ENCODE peak calls at places on chromosome 17, in ten cellular contexts. U is stimulated activated CD8-positive, alpha-beta memory T cell treated with anti-CD3 and anti-CD28 coated beads, Interleukin-2, amount 100 ng/mL, for 1 hour; I is mammary epithelial cell; O is activated T-cell treated with anti-CD3 and anti-CD28 coated beads for 4 hours; B is NCI-H1092; Z is lower lobe of right lung; S is NB4; E is psoas muscle; P is stimulated activated CD4-positive, alpha-beta T cell treated with anti-CD3 and anti-CD28 coated beads, Interleukin-1b, Interleukin-23, amount 100 ng/mL, for 1 hour; T is GM04503. G is an unnamed sample.

GRCh38 chr17:47012457-47012856 is 33.4 kb upstream of the RPRML start:
- DNase-seq in U (no peak), I (no peak), O (no peak), B (no peak), Z (no peak), S (no peak), E (no peak), P (no peak), T (no peak), G (no peak)

GRCh38 chr17:258045-258734 is 76.7 kb upstream of the DOC2B start:
- DNase-seq in U (no peak), I (no peak), O (no peak), B (no peak), Z (peak; percentile 15), S (no peak), E (no peak), P (no peak), T (no peak), G (no peak)

GRCh38 chr17:1241904-1242303 is 28.3 kb upstream of the BHLHA9 start:
- DNase-seq in U (no peak), I (no peak), O (no peak), B (peak; percentile 70), Z (no peak), S (no peak), E (peak; percentile 51), P (no peak), T (no peak), G (no peak)

GRCh38 chr17:7146115-7146514 is 31.5 kb upstream of the ASGR2 start:
- DNase-seq in U (no peak), I (no peak), O (no peak), B (no peak), Z (no peak), S (no peak), E (no peak), P (no peak), T (peak; percentile 5), G (no peak)

GRCh38 chr17:9544221-9544620 is 31.4 kb downstream of the STX8 start:
- DNase-seq in U (no peak), I (no peak), O (no peak), B (no peak), Z (no peak), S (no peak), E (no peak), P (no peak), T (no peak), G (no peak)

GRCh38 chr17:67648032-67648761 is 69.5 kb upstream of the NOL11 start:
- DNase-seq in U (no peak), I (no peak), O (no peak), B (no peak), Z (no peak), S (no peak), E (no peak), P (no peak), T (no peak), G (no peak)

GRCh38 chr17:40100669-40101366 is 429 bp upstream of the NR1D1 start:
- DNase-seq in U (peak; percentile 72), I (peak; percentile 98), O (peak; percentile 80), B (peak; percentile 93), Z (peak; percentile 99), S (peak; percentile 98), E (peak; percentile 99), P (peak; percentile 75), T (peak; percentile 91), G (peak; percentile 99)

GRCh38 chr17:77366558-77367245 is 225.9 kb downstream of the SEC14L1 start:
- DNase-seq in U (no peak), I (no peak), O (no peak), B (peak; percentile 53), Z (no peak), S (no peak), E (peak; percentile 22), P (no peak), T (no peak), G (no peak)

GRCh38 chr17:63258785-63259184 is 187.3 kb downstream of the CYB561 start:
- DNase-seq in U (no peak), I (no peak), O (no peak), B (no peak), Z (peak; percentile 68), S (no peak), E (no peak), P (no peak), T (no peak), G (no peak)

GRCh38 chr17:78951967-78952551 is 26.9 kb upstream of the TIMP2 start:
- DNase-seq in U (no peak), I (no peak), O (no peak), B (no peak), Z (no peak), S (no peak), E (no peak), P (no peak), T (no peak), G (no peak)

GRCh38 chr17:1206016-1206787 is 26.4 kb upstream of the ABR start:
- DNase-seq in U (no peak), I (no peak), O (no peak), B (no peak), Z (peak; percentile 61), S (no peak), E (no peak), P (no peak), T (no peak), G (no peak)

GRCh38 chr17:79338142-79338541 is 263.5 kb downstream of the ENGASE start:
- DNase-seq in U (no peak), I (peak; percentile 1), O (no peak), B (no peak), Z (no peak), S (no peak), E (no peak), P (no peak), T (no peak), G (no peak)

GRCh38 chr17:48553837-48554236 is 8.9 kb upstream of the HOXB2 start:
- DNase-seq in U (no peak), I (peak; percentile 44), O (no peak), B (no peak), Z (no peak), S (no peak), E (no peak), P (no peak), T (no peak), G (no peak)

GRCh38 chr17:76736349-76737081 is 616 bp downstream of the SRSF2 start:
- DNase-seq in U (peak; percentile 47), I (peak; percentile 49), O (peak; percentile 50), B (peak; percentile 43), Z (peak; percentile 88), S (peak; percentile 65), E (peak; percentile 78), P (peak; percentile 48), T (no peak), G (peak; percentile 91)

GRCh38 chr17:77840576-77841160 is 117.8 kb upstream of the TNRC6C start:
- DNase-seq in U (no peak), I (no peak), O (no peak), B (no peak), Z (no peak), S (no peak), E (no peak), P (no peak), T (no peak), G (peak; percentile 28)

GRCh38 chr17:83136156-83136555 is 56.7 kb downstream of the METRNL start:
- DNase-seq in U (no peak), I (no peak), O (no peak), B (no peak), Z (peak; percentile 24), S (no peak), E (no peak), P (no peak), T (no peak), G (peak; percentile 36)

GRCh38 chr17:37492167-37492566 is 2.5 kb downstream of the DUSP14 start:
- DNase-seq in U (no peak), I (no peak), O (no peak), B (no peak), Z (no peak), S (no peak), E (no peak), P (no peak), T (no peak), G (no peak)

GRCh38 chr17:2192367-2193028 is 111.1 kb downstream of the SMG6 start:
- DNase-seq in U (peak; percentile 52), I (peak; percentile 96), O (peak; percentile 34), B (no peak), Z (no peak), S (peak; percentile 83), E (peak; percentile 32), P (no peak), T (peak; percentile 85), G (no peak)

GRCh38 chr17:17897442-17897841 is 60.7 kb upstream of the SREBF1 start:
- DNase-seq in U (no peak), I (no peak), O (no peak), B (no peak), Z (no peak), S (no peak), E (no peak), P (no peak), T (no peak), G (no peak)

GRCh38 chr17:39139137-39139516 is 12.3 kb downstream of the PLXDC1 start:
- DNase-seq in U (no peak), I (peak; percentile 73), O (no peak), B (no peak), Z (no peak), S (no peak), E (no peak), P (no peak), T (peak; percentile 86), G (no peak)

GRCh38 chr17:17836818-17837379 is at the start of gene SREBF1:
- DNase-seq in U (peak; percentile 37), I (no peak), O (peak; percentile 45), B (no peak), Z (peak; percentile 73), S (peak; percentile 76), E (peak; percentile 65), P (no peak), T (no peak), G (peak; percentile 87)

GRCh38 chr17:17303010-17303846 is at the start of gene NT5M:
- DNase-seq in U (peak; percentile 31), I (peak; percentile 59), O (peak; percentile 57), B (peak; percentile 55), Z (peak; percentile 89), S (peak; percentile 93), E (peak; percentile 78), P (peak; percentile 46), T (no peak), G (no peak)

GRCh38 chr17:17818088-17818526 is 18.7 kb downstream of the SREBF1 start:
- DNase-seq in U (no peak), I (no peak), O (no peak), B (no peak), Z (peak; percentile 67), S (peak; percentile 69), E (no peak), P (no peak), T (no peak), G (no peak)

GRCh38 chr17:29291163-29291752 is 2.7 kb downstream of the NUFIP2 start:
- DNase-seq in U (no peak), I (peak; percentile 70), O (no peak), B (peak; percentile 51), Z (no peak), S (peak; percentile 88), E (no peak), P (no peak), T (peak; percentile 40), G (no peak)

GRCh38 chr17:47701603-47702002 is 7.6 kb downstream of the TBKBP1 start:
- DNase-seq in U (no peak), I (no peak), O (no peak), B (no peak), Z (peak; percentile 17), S (no peak), E (no peak), P (no peak), T (no peak), G (no peak)